ENCODE peak calls at places on chromosomes 13 and 19, in nine cellular contexts. V, D, S, T, X, R, K, F and B are unnamed samples.

GRCh38 chr13:35157143-35157755 is 215.2 kb downstream of the NBEA start:
- DNase-seq in S (peak), R (no peak), V (peak), D (no peak), K (peak), F (no peak), X (peak), T (peak), B (peak)

GRCh38 chr19:11480081-11480926 is 542 bp downstream of the ELAVL3 start:
- DNase-seq in V (peak), S (no peak), D (no peak), X (no peak), T (no peak), F (no peak), R (no peak), K (peak), B (no peak)

GRCh38 chr19:5364674-5365073 is 24.1 kb upstream of the PTPRS start:
- DNase-seq in T (no peak), X (no peak), D (no peak), K (no peak), V (no peak), S (no peak), F (no peak), R (no peak), B (no peak)

GRCh38 chr13:40342461-40342860 is 324.0 kb downstream of the FOXO1 start:
- DNase-seq in D (no peak), V (no peak), K (no peak), F (no peak), T (no peak), S (no peak), R (no peak), X (no peak), B (no peak)

GRCh38 chr13:40490086-40490723 is 176.2 kb downstream of the FOXO1 start:
- DNase-seq in V (peak), K (no peak), R (no peak), D (no peak), F (no peak), S (no peak), X (no peak), T (no peak), B (no peak)

GRCh38 chr13:31930901-31931522 is 100.6 kb upstream of the FRY start:
- DNase-seq in D (no peak), X (no peak), F (no peak), T (no peak), S (no peak), K (no peak), R (no peak), V (no peak), B (no peak)

GRCh38 chr19:36417752-36418286 is 625 bp downstream of the ZFP82 start:
- DNase-seq in F (no peak), R (no peak), S (no peak), T (peak), K (no peak), V (peak), X (no peak), D (no peak), B (no peak)

GRCh38 chr13:100547805-100548204 is 40.8 kb downstream of the GGACT start:
- DNase-seq in S (no peak), F (no peak), V (no peak), T (no peak), D (peak), R (no peak), K (no peak), X (peak), B (no peak)

GRCh38 chr13:80787604-80788003 is 446.7 kb upstream of the SPRY2 start:
- DNase-seq in K (no peak), T (no peak), F (no peak), R (no peak), V (no peak), D (no peak), S (no peak), X (no peak), B (no peak)

GRCh38 chr19:34172661-34173144 is 399 bp downstream of the LSM14A start:
- DNase-seq in R (peak), D (no peak), S (no peak), X (no peak), T (peak), K (no peak), V (no peak), F (no peak), B (no peak)

GRCh38 chr19:5292843-5293606 is 47.6 kb downstream of the PTPRS start:
- DNase-seq in S (no peak), K (peak), T (peak), X (peak), F (no peak), D (no peak), R (peak), V (peak), B (no peak)

GRCh38 chr19:46761418-46761831 is 15.2 kb upstream of the STRN4 start:
- DNase-seq in F (no peak), K (no peak), V (no peak), D (no peak), R (no peak), X (peak), S (no peak), T (no peak), B (no peak)

GRCh38 chr19:3818479-3818878 is 32.3 kb upstream of the MATK start:
- DNase-seq in D (peak), V (no peak), T (peak), F (no peak), S (peak), R (no peak), X (no peak), K (no peak), B (no peak)

GRCh38 chr19:17841810-17842662 is 5.7 kb downstream of the JAK3 start:
- DNase-seq in T (peak), D (no peak), X (peak), V (peak), F (peak), S (peak), K (no peak), R (peak), B (no peak)

GRCh38 chr13:110716235-110716505 is 2.7 kb downstream of the ING1 start:
- DNase-seq in F (no peak), T (peak), S (peak), R (peak), K (no peak), V (no peak), D (no peak), X (peak), B (no peak)

GRCh38 chr13:75530536-75530935 is 7.1 kb downstream of the COMMD6 start:
- DNase-seq in K (no peak), X (no peak), D (no peak), F (no peak), S (no peak), R (no peak), V (no peak), T (no peak), B (no peak)

GRCh38 chr13:46181799-46182490 is at the start of gene LCP1:
- DNase-seq in S (peak), R (no peak), T (no peak), D (no peak), F (no peak), V (no peak), X (no peak), K (no peak), B (no peak)

GRCh38 chr13:108272333-108272732 is 2.8 kb downstream of the TNFSF13B start:
- DNase-seq in F (no peak), R (no peak), X (peak), T (peak), S (no peak), D (no peak), K (no peak), V (no peak), B (no peak)

GRCh38 chr13:78524936-78525335 is 78.4 kb downstream of the POU4F1 start:
- DNase-seq in D (no peak), T (no peak), S (no peak), X (no peak), R (no peak), F (no peak), K (no peak), V (no peak), B (no peak)

GRCh38 chr13:36362251-36362650 is 16.1 kb upstream of the SPART start:
- DNase-seq in F (no peak), R (no peak), K (no peak), S (peak), T (peak), V (no peak), X (peak), D (no peak), B (no peak)

GRCh38 chr19:6424190-6424938 is at the start of gene KHSRP:
- DNase-seq in X (no peak), D (no peak), R (no peak), S (no peak), F (no peak), K (no peak), T (no peak), V (no peak), B (no peak)

GRCh38 chr19:33252418-33252962 is 26.8 kb upstream of the SLC7A10 start:
- DNase-seq in R (peak), S (no peak), F (no peak), D (no peak), K (no peak), T (no peak), X (no peak), V (no peak), B (no peak)

GRCh38 chr19:13849991-13850909 is 26.7 kb upstream of the NANOS3 start:
- DNase-seq in X (peak), K (peak), F (no peak), D (no peak), S (peak), V (peak), R (peak), T (peak), B (no peak)

GRCh38 chr13:78827471-78827870 is 168.5 kb upstream of the OBI1 start:
- DNase-seq in K (no peak), F (no peak), S (no peak), T (no peak), R (no peak), V (no peak), X (no peak), D (no peak), B (no peak)

GRCh38 chr19:39126593-39127187 is 1.1 kb downstream of the PAK4 start:
- DNase-seq in F (no peak), X (peak), K (peak), T (peak), V (no peak), S (peak), R (peak), D (no peak), B (no peak)

GRCh38 chr13:69324109-69324886 is 783.3 kb upstream of the ATXN8OS start:
- DNase-seq in T (no peak), K (peak), D (no peak), V (no peak), F (no peak), X (peak), S (peak), R (no peak), B (peak)